ENCODE peak calls at places on chromosomes 3 and 15, in eight cellular contexts. I is K562, G is NCI-H1092, K is anterior cingulate cortex, E is C1 segment of cervical spinal cord, W is neuronal stem cell, P is EL, V is skeletal muscle cell. H is an unnamed sample.

GRCh38 chr15:28165791-28166190 is 66.7 kb upstream of the OCA2 start:
- DNase-seq in W (no peak), G (no peak), V (no peak), K (no peak), E (no peak), I (no peak), P (no peak), H (no peak)

GRCh38 chr3:66010348-66011097 is 28.2 kb downstream of the MAGI1 start:
- DNase-seq in G (no peak), W (no peak), E (no peak), K (no peak), V (no peak), I (no peak), P (peak), H (no peak)

GRCh38 chr3:73813291-73813977 is 188.7 kb upstream of the PDZRN3 start:
- DNase-seq in G (no peak), W (no peak), I (no peak), E (no peak), K (no peak), P (no peak), V (peak), H (no peak)

GRCh38 chr3:45943207-45943846 is at the start of gene CXCR6:
- DNase-seq in E (no peak), K (no peak), W (no peak), V (no peak), P (no peak), G (no peak), I (no peak), H (no peak)

GRCh38 chr3:57179580-57180410 is 14.6 kb upstream of the IL17RD start:
- DNase-seq in E (no peak), K (no peak), V (no peak), I (no peak), P (peak), G (no peak), W (no peak), H (peak)

GRCh38 chr3:78737988-78738387 is 1029.8 kb downstream of the ROBO1 start:
- DNase-seq in I (no peak), K (no peak), V (peak), P (peak), E (no peak), W (no peak), G (no peak), H (no peak)

GRCh38 chr3:172383306-172383796 is 64.9 kb downstream of the GHSR start:
- DNase-seq in P (no peak), E (no peak), G (no peak), W (no peak), I (no peak), K (no peak), V (no peak), H (no peak)

GRCh38 chr3:183782576-183782975 is 42.8 kb downstream of the MAP6D1 start:
- DNase-seq in E (no peak), V (no peak), K (no peak), G (no peak), W (no peak), P (no peak), I (no peak), H (no peak)

GRCh38 chr3:143644370-143645089 is 203.7 kb downstream of the SLC9A9 start:
- DNase-seq in G (no peak), W (peak), V (peak), I (peak), E (peak), K (peak), P (peak), H (peak)

H was measured in erythroblast.